ENCODE peak calls at places on chromosomes 13 and 19, in four cellular contexts. O, Y, M and F are unnamed samples.

GRCh38 chr19:3323704-3324103 is 42.7 kb upstream of the NFIC start:
- DNase-seq in O (no peak), M (peak), Y (no peak), F (no peak)

GRCh38 chr19:14139944-14140343 is 3.6 kb upstream of the ASF1B start:
- DNase-seq in O (no peak), M (no peak), Y (no peak), F (no peak)

GRCh38 chr19:15432018-15432494 is 13.3 kb upstream of the AKAP8L start:
- DNase-seq in O (no peak), M (no peak), Y (no peak), F (no peak)

GRCh38 chr19:45098521-45099464 is 5.8 kb downstream of the PPP1R37 start:
- DNase-seq in Y (peak), O (no peak), M (no peak), F (no peak)

GRCh38 chr13:102682727-102683126 is 12.1 kb downstream of the METTL21C start:
- DNase-seq in M (no peak), Y (no peak), O (no peak), F (no peak)

GRCh38 chr13:25902946-25903345 is 148.9 kb downstream of the SHISA2 start:
- DNase-seq in M (no peak), O (peak), Y (no peak), F (peak)

GRCh38 chr13:41675306-41675705 is 218.0 kb downstream of the RGCC start:
- DNase-seq in M (no peak), Y (peak), O (no peak), F (peak)

GRCh38 chr13:29801102-29801501 is 49.3 kb downstream of the UBL3 start:
- DNase-seq in M (no peak), Y (no peak), O (no peak), F (no peak)

GRCh38 chr19:38049105-38049649 is 142.2 kb downstream of the SIPA1L3 start:
- DNase-seq in O (peak), M (no peak), Y (peak), F (no peak)

GRCh38 chr19:8333771-8334457 is 9.1 kb downstream of the KANK3 start:
- DNase-seq in Y (no peak), O (no peak), M (no peak), F (no peak)

GRCh38 chr13:54379461-54379860 is 1350.8 kb downstream of the OLFM4 start:
- DNase-seq in O (no peak), M (no peak), Y (no peak), F (no peak)

GRCh38 chr13:26529441-26529840 is 28.0 kb upstream of the WASF3 start:
- DNase-seq in Y (peak), O (peak), M (no peak), F (peak)

GRCh38 chr19:38667552-38668205 is 20.2 kb downstream of the ACTN4 start:
- DNase-seq in O (no peak), M (no peak), Y (no peak), F (peak)

GRCh38 chr19:41995959-41996797 is 2.1 kb upstream of the ATP1A3 start:
- DNase-seq in M (no peak), O (peak), Y (no peak), F (no peak)

GRCh38 chr13:67048793-67049150 is 181.4 kb downstream of the PCDH9 start:
- DNase-seq in M (no peak), O (no peak), Y (peak), F (no peak)

GRCh38 chr13:67049744-67050143 is 180.4 kb downstream of the PCDH9 start:
- DNase-seq in Y (peak), M (no peak), O (no peak), F (no peak)

GRCh38 chr13:67048084-67048792 is 181.9 kb downstream of the PCDH9 start:
- DNase-seq in M (no peak), Y (peak), O (peak), F (peak)

GRCh38 chr13:67052550-67053237 is 177.4 kb downstream of the PCDH9 start:
- DNase-seq in O (no peak), Y (no peak), M (no peak), F (no peak)
- TF ChIP-seq CTCF in O (no peak), Y (no peak), M (no peak), F (no peak)

DNA sequence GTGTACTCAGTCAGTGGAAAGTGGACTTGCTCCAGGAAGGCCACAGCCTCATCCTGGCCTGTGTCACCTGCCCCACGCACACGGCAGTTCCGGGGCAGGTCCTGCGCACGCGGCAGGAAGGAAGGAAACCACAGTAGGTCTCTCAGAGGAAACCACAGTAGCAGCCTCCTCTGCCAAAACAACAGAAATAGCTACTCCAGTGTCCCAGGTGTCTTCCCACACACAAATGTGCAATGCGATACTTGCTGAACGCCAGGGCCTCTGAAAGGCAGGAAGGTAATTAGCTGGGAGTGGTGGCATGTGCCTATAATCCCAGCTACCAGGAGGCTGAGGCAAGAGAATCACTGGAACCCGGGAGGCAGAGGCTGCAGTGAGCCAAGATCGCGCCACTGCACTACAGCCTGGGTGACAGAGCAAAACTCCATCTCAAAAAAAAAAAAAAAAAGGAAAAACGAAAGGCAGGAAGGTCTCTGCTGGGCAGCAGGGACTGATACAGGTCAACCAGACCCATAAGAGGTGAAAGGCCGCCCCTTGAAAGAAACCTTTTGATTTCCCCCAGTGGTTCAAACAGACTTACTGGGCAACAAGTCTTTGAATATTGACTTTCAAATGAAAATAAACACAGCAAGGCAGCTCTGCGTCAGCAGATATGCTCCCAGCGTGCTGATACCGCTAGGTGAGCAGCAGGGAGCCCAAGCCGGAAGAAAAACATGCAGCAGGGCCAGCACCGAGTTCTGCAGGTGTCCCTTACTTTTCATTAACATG is 49.5 kb downstream of the CRYL1 start:
- DNase-seq in Y (no peak), M (no peak), O (peak), F (no peak)
- H3K4me3 ChIP-seq in Y (no peak), M (no peak), O (no peak), F (no peak)

GRCh38 chr19:40549007-40549708 is 27.5 kb upstream of the SHKBP1 start:
- DNase-seq in M (peak), Y (peak), O (peak), F (peak)
- TF ChIP-seq CTCF in M (peak), Y (peak), O (peak), F (peak)

GRCh38 chr13:21671793-21672680 is 1.2 kb downstream of the FGF9 start:
- DNase-seq in Y (no peak), M (no peak), O (no peak), F (no peak)
- H3K4me3 ChIP-seq in Y (no peak), M (peak), O (no peak), F (no peak)